ENCODE peak calls at places on chromosome 13, in six cellular contexts. One of them, this sample, is unnamed.

GRCh38 chr13:102726430-102726829 is 31.6 kb upstream of the METTL21C start:
- DNase-seq in A549: no peak
- DNase-seq in GM12878: no peak
- DNase-seq in HepG2: peak
- DNase-seq in K562: no peak
- DNase-seq in WTC11: no peak
- DNase-seq in this sample: peak

GRCh38 chr13:70043685-70044084 is 63.9 kb upstream of the ATXN8OS start:
- DNase-seq in A549: no peak
- DNase-seq in GM12878: peak
- DNase-seq in HepG2: no peak
- DNase-seq in K562: no peak
- DNase-seq in WTC11: no peak
- DNase-seq in this sample: peak

GRCh38 chr13:109345433-109345941 is 440.9 kb downstream of the IRS2 start:
- DNase-seq in A549: no peak
- DNase-seq in GM12878: no peak
- DNase-seq in HepG2: no peak
- DNase-seq in K562: no peak
- DNase-seq in WTC11: no peak
- DNase-seq in this sample: no peak

GRCh38 chr13:98878421-98879126 is 99.3 kb downstream of the DOCK9 start:
- DNase-seq in A549: no peak
- DNase-seq in GM12878: no peak
- DNase-seq in HepG2: no peak
- DNase-seq in K562: no peak
- DNase-seq in WTC11: no peak
- DNase-seq in this sample: no peak

GRCh38 chr13:94345374-94346195 is 133.9 kb downstream of the DCT start:
- DNase-seq in A549: no peak
- DNase-seq in GM12878: no peak
- DNase-seq in HepG2: peak
- DNase-seq in K562: no peak
- DNase-seq in WTC11: no peak
- DNase-seq in this sample: peak

GRCh38 chr13:51767100-51767499 is 36.9 kb downstream of the DHRS12 start:
- DNase-seq in A549: no peak
- DNase-seq in GM12878: no peak
- DNase-seq in HepG2: no peak
- DNase-seq in K562: no peak
- DNase-seq in WTC11: no peak
- DNase-seq in this sample: peak

GRCh38 chr13:35460061-35460460 is 16.4 kb downstream of the MAB21L1 start:
- DNase-seq in A549: no peak
- DNase-seq in GM12878: no peak
- DNase-seq in HepG2: no peak
- DNase-seq in K562: no peak
- DNase-seq in WTC11: no peak
- DNase-seq in this sample: no peak

GRCh38 chr13:97781891-97782305 is 171.6 kb upstream of the IPO5 start:
- DNase-seq in A549: no peak
- DNase-seq in GM12878: no peak
- DNase-seq in HepG2: no peak
- DNase-seq in K562: no peak
- DNase-seq in WTC11: no peak
- DNase-seq in this sample: peak

GRCh38 chr13:105991622-105992254 is 543.7 kb downstream of the EFNB2 start:
- DNase-seq in A549: no peak
- DNase-seq in GM12878: no peak
- DNase-seq in HepG2: no peak
- DNase-seq in K562: no peak
- DNase-seq in WTC11: no peak
- DNase-seq in this sample: peak

GRCh38 chr13:114249062-114249461 is 14.4 kb downstream of the CDC16 start:
- DNase-seq in A549: no peak
- DNase-seq in GM12878: no peak
- DNase-seq in HepG2: no peak
- DNase-seq in K562: no peak
- DNase-seq in WTC11: no peak
- DNase-seq in this sample: no peak

GRCh38 chr13:91200486-91200885 is 147.0 kb upstream of the MIR17HG start:
- DNase-seq in A549: no peak
- DNase-seq in GM12878: no peak
- DNase-seq in HepG2: no peak
- DNase-seq in K562: no peak
- DNase-seq in WTC11: no peak
- DNase-seq in this sample: no peak

GRCh38 chr13:27375686-27376326 is 48.6 kb upstream of the GTF3A start:
- DNase-seq in A549: peak
- DNase-seq in GM12878: no peak
- DNase-seq in HepG2: peak
- DNase-seq in K562: peak
- DNase-seq in WTC11: peak
- DNase-seq in this sample: peak

GRCh38 chr13:50884270-50884669 is 25.3 kb upstream of the RNASEH2B start:
- DNase-seq in A549: no peak
- DNase-seq in GM12878: no peak
- DNase-seq in HepG2: no peak
- DNase-seq in K562: no peak
- DNase-seq in WTC11: no peak
- DNase-seq in this sample: no peak

GRCh38 chr13:110593430-110594130 is 21.8 kb upstream of the NAXD start:
- DNase-seq in A549: peak
- DNase-seq in GM12878: no peak
- DNase-seq in HepG2: peak
- DNase-seq in K562: peak
- DNase-seq in WTC11: no peak
- DNase-seq in this sample: peak

GRCh38 chr13:23456437-23456836 is 22.9 kb upstream of the SACS start:
- DNase-seq in A549: no peak
- DNase-seq in GM12878: no peak
- DNase-seq in HepG2: no peak
- DNase-seq in K562: no peak
- DNase-seq in WTC11: no peak
- DNase-seq in this sample: no peak

GRCh38 chr13:23460309-23460708 is 26.8 kb upstream of the SACS start:
- DNase-seq in A549: no peak
- DNase-seq in GM12878: peak
- DNase-seq in HepG2: no peak
- DNase-seq in K562: no peak
- DNase-seq in WTC11: no peak
- DNase-seq in this sample: peak

GRCh38 chr13:23461544-23461943 is 28.0 kb upstream of the SACS start:
- DNase-seq in A549: no peak
- DNase-seq in GM12878: no peak
- DNase-seq in HepG2: no peak
- DNase-seq in K562: no peak
- DNase-seq in WTC11: no peak
- DNase-seq in this sample: no peak

GRCh38 chr13:23460921-23461320 is 27.4 kb upstream of the SACS start:
- DNase-seq in A549: no peak
- DNase-seq in GM12878: no peak
- DNase-seq in HepG2: no peak
- DNase-seq in K562: no peak
- DNase-seq in WTC11: no peak
- DNase-seq in this sample: peak

DNA sequence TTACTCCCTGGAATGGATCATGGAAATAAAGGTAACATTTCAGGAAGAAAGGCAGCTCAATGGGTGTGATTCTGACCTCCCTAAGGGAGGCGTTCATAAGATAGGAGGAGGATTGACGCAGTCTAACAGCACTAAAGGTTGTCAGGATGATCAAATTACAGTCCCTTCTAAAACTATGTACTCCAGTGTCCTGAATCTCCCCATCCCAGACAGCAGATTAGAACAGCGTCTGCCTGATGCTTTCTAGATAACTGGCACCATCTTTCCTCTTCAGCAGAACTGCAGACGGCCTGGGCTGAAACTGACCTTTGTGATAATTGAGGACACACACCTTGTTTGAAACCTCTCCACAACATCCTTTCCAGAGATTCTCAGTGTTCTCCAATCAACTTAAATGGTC is 25.5 kb upstream of the SACS start:
- DNase-seq in A549: no peak
- DNase-seq in GM12878: no peak
- DNase-seq in HepG2: no peak
- DNase-seq in K562: no peak
- DNase-seq in WTC11: no peak
- DNase-seq in this sample: no peak
- TF ChIP-seq MAX in A549: no peak
- TF ChIP-seq MAX in GM12878: no peak
- TF ChIP-seq MAX in HepG2: no peak
- TF ChIP-seq MAX in K562: no peak
- TF ChIP-seq MAX in WTC11: no peak
- TF ChIP-seq MAX in this sample: no peak

GRCh38 chr13:79972066-79972569 is 368.8 kb downstream of the SPRY2 start:
- DNase-seq in A549: no peak
- DNase-seq in GM12878: no peak
- DNase-seq in HepG2: no peak
- DNase-seq in K562: no peak
- DNase-seq in WTC11: no peak
- DNase-seq in this sample: no peak

GRCh38 chr13:79973533-79973963 is 367.4 kb downstream of the SPRY2 start:
- DNase-seq in A549: no peak
- DNase-seq in GM12878: no peak
- DNase-seq in HepG2: no peak
- DNase-seq in K562: peak
- DNase-seq in WTC11: no peak
- DNase-seq in this sample: peak
- TF ChIP-seq CTCF in A549: no peak
- TF ChIP-seq CTCF in GM12878: peak
- TF ChIP-seq CTCF in HepG2: no peak
- TF ChIP-seq CTCF in K562: no peak
- TF ChIP-seq CTCF in WTC11: peak
- TF ChIP-seq CTCF in this sample: peak

DNA sequence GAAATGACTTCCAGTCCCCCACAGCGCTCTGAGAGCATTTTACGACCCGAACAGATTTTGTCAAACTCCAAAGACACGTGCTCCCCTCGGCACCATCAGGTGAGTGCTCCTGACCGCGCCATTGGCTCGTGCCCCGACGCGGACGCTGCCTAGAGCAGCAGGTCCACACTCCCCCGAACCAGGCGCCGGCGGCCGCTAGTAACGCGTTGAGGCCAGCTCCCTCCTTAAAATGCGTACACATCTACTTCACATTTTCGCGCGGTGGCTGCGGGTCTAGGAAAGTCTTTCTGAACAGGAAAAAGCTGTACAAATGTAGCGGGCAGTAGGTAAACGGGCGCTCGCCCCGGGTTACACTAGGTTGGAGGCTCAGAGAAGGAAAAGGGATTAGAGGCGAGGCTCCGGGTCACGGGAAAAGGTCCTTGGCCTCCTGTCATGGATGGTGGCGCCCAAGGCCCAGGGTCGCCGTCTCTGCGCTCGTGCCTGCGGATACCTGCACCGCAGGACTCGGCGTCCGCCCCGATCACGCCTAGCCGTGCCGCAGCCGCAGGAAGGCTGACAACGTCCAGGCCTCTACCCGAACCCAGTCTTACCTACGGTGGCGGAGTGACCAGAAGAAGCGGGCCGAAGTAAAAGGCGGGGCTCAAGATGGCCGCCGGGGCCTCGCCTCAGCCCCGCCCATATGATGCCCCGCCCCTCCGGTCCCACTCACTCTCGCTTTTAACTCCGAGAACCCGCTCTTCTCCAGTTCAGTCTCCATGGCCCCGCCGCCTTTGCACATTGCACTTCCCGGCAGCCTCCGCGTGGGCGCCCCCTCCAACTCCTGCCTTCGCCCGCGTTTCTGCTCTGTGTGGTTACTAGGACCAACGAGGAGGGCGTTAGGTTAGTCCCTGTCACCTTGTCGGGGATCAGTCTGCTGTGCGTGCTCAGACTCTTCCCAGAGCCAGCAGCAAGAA is at the start of gene ESD:
- DNase-seq in A549: peak
- DNase-seq in GM12878: peak
- DNase-seq in HepG2: peak
- DNase-seq in K562: peak
- DNase-seq in WTC11: peak
- DNase-seq in this sample: peak
- TF ChIP-seq MAX in A549: peak
- TF ChIP-seq MAX in GM12878: peak
- TF ChIP-seq MAX in HepG2: peak
- TF ChIP-seq MAX in K562: peak
- TF ChIP-seq MAX in WTC11: peak
- TF ChIP-seq MAX in this sample: peak

GRCh38 chr13:99981115-99982020 is at the start of gene ZIC2:
- DNase-seq in A549: no peak
- DNase-seq in GM12878: no peak
- DNase-seq in HepG2: no peak
- DNase-seq in K562: peak
- DNase-seq in WTC11: peak
- DNase-seq in this sample: peak

GRCh38 chr13:99982741-99983400 is 1.3 kb downstream of the ZIC2 start:
- DNase-seq in A549: no peak
- DNase-seq in GM12878: no peak
- DNase-seq in HepG2: no peak
- DNase-seq in K562: no peak
- DNase-seq in WTC11: no peak
- DNase-seq in this sample: no peak

GRCh38 chr13:99980201-99981114 is 1.1 kb upstream of the ZIC2 start:
- DNase-seq in A549: no peak
- DNase-seq in GM12878: no peak
- DNase-seq in HepG2: no peak
- DNase-seq in K562: peak
- DNase-seq in WTC11: peak
- DNase-seq in this sample: peak

GRCh38 chr13:99983401-99984133 is 2.0 kb downstream of the ZIC2 start:
- DNase-seq in A549: no peak
- DNase-seq in GM12878: no peak
- DNase-seq in HepG2: no peak
- DNase-seq in K562: no peak
- DNase-seq in WTC11: no peak
- DNase-seq in this sample: peak

DNA sequence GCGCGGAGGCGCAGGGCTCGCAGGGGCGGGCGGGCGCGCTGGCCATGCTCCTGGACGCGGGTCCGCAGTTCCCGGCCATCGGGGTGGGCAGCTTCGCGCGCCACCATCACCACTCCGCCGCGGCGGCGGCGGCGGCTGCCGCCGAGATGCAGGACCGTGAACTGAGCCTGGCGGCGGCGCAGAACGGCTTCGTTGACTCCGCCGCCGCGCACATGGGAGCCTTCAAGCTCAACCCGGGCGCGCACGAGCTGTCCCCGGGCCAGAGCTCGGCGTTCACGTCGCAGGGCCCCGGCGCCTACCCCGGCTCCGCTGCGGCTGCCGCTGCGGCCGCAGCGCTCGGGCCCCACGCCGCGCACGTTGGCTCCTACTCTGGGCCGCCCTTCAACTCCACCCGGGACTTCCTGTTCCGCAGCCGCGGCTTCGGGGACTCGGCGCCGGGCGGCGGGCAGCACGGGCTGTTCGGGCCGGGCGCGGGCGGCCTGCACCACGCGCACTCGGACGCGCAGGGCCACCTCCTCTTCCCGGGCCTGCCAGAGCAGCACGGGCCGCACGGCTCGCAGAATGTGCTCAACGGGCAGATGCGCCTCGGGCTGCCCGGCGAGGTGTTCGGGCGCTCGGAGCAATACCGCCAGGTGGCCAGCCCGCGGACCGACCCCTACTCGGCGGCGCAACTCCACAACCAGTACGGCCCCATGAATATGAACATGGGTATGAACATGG is 597 bp downstream of the ZIC2 start:
- DNase-seq in A549: no peak
- DNase-seq in GM12878: no peak
- DNase-seq in HepG2: no peak
- DNase-seq in K562: peak
- DNase-seq in WTC11: no peak
- DNase-seq in this sample: peak
- TF ChIP-seq CTCF in A549: no peak
- TF ChIP-seq CTCF in GM12878: no peak
- TF ChIP-seq CTCF in HepG2: no peak
- TF ChIP-seq CTCF in K562: no peak
- TF ChIP-seq CTCF in WTC11: no peak
- TF ChIP-seq CTCF in this sample: no peak

This sample was measured in NB4.